ENCODE peak calls at places on chromosomes 4 and X, in seven cellular contexts. One of them, this sample, is unnamed.

GRCh38 chr4:118972167-118972566 is 83.5 kb downstream of the SYNPO2 start:
- DNase-seq in fibroblast of pulmonary artery: no peak
- DNase-seq in HFF-Myc: no peak
- DNase-seq in AG04450: no peak
- DNase-seq in GM10248: no peak
- DNase-seq in RWPE1: no peak
- DNase-seq in cardiac fibroblast: no peak
- DNase-seq in this sample: no peak

GRCh38 chrX:30881797-30882196 is 7.3 kb downstream of the TAB3 start:
- DNase-seq in AG04450: no peak
- DNase-seq in fibroblast of pulmonary artery: no peak
- DNase-seq in cardiac fibroblast: no peak
- DNase-seq in HFF-Myc: no peak
- DNase-seq in RWPE1: no peak
- DNase-seq in GM10248: no peak
- DNase-seq in this sample: no peak

GRCh38 chr4:88736264-88736663 is 38.6 kb upstream of the NAP1L5 start:
- DNase-seq in RWPE1: no peak
- DNase-seq in cardiac fibroblast: no peak
- DNase-seq in fibroblast of pulmonary artery: no peak
- DNase-seq in AG04450: no peak
- DNase-seq in HFF-Myc: no peak
- DNase-seq in GM10248: no peak
- DNase-seq in this sample: no peak

GRCh38 chr4:110778526-110778925 is 155.6 kb upstream of the PITX2 start:
- DNase-seq in cardiac fibroblast: no peak
- DNase-seq in RWPE1: no peak
- DNase-seq in AG04450: no peak
- DNase-seq in HFF-Myc: peak; percentile 27
- DNase-seq in GM10248: no peak
- DNase-seq in fibroblast of pulmonary artery: no peak
- DNase-seq in this sample: no peak

GRCh38 chr4:35124116-35124515 is 1120.2 kb downstream of the ARAP2 start:
- DNase-seq in fibroblast of pulmonary artery: no peak
- DNase-seq in cardiac fibroblast: no peak
- DNase-seq in RWPE1: no peak
- DNase-seq in AG04450: no peak
- DNase-seq in HFF-Myc: peak; percentile 3
- DNase-seq in GM10248: no peak
- DNase-seq in this sample: no peak

GRCh38 chrX:48835524-48836329 is at the start of gene PCSK1N:
- DNase-seq in GM10248: no peak
- DNase-seq in RWPE1: peak; percentile 28
- DNase-seq in cardiac fibroblast: peak; percentile 1
- DNase-seq in HFF-Myc: no peak
- DNase-seq in AG04450: no peak
- DNase-seq in fibroblast of pulmonary artery: no peak
- DNase-seq in this sample: no peak

GRCh38 chr4:153260553-153261306 is 56.5 kb downstream of the TRIM2 start:
- DNase-seq in cardiac fibroblast: peak; percentile 31
- DNase-seq in AG04450: no peak
- DNase-seq in GM10248: no peak
- DNase-seq in HFF-Myc: peak; percentile 76
- DNase-seq in fibroblast of pulmonary artery: peak; percentile 53
- DNase-seq in RWPE1: no peak
- DNase-seq in this sample: no peak

GRCh38 chr4:23060776-23061175 is 368.0 kb downstream of the GBA3 start:
- DNase-seq in cardiac fibroblast: no peak
- DNase-seq in GM10248: no peak
- DNase-seq in RWPE1: peak; percentile 1
- DNase-seq in fibroblast of pulmonary artery: no peak
- DNase-seq in HFF-Myc: no peak
- DNase-seq in AG04450: no peak
- DNase-seq in this sample: no peak

GRCh38 chr4:122313001-122313400 is 65.8 kb upstream of the ADAD1 start:
- DNase-seq in cardiac fibroblast: no peak
- DNase-seq in GM10248: no peak
- DNase-seq in fibroblast of pulmonary artery: no peak
- DNase-seq in RWPE1: no peak
- DNase-seq in AG04450: no peak
- DNase-seq in HFF-Myc: no peak
- DNase-seq in this sample: no peak

GRCh38 chr4:89836897-89837384 is at the start of gene SNCA:
- DNase-seq in fibroblast of pulmonary artery: peak; percentile 74
- DNase-seq in AG04450: no peak
- DNase-seq in cardiac fibroblast: peak; percentile 55
- DNase-seq in RWPE1: peak; percentile 73
- DNase-seq in GM10248: peak; percentile 29
- DNase-seq in HFF-Myc: no peak
- DNase-seq in this sample: peak; percentile 55

GRCh38 chr4:140774510-140774909 is 18.3 kb upstream of the TBC1D9 start:
- DNase-seq in AG04450: no peak
- DNase-seq in fibroblast of pulmonary artery: no peak
- DNase-seq in GM10248: no peak
- DNase-seq in HFF-Myc: no peak
- DNase-seq in RWPE1: no peak
- DNase-seq in cardiac fibroblast: no peak
- DNase-seq in this sample: no peak

GRCh38 chrX:14489437-14489836 is 39.9 kb upstream of the GLRA2 start:
- DNase-seq in cardiac fibroblast: no peak
- DNase-seq in fibroblast of pulmonary artery: no peak
- DNase-seq in AG04450: no peak
- DNase-seq in HFF-Myc: no peak
- DNase-seq in RWPE1: no peak
- DNase-seq in GM10248: no peak
- DNase-seq in this sample: no peak

GRCh38 chr4:173990126-173990878 is 293.2 kb downstream of the FBXO8 start:
- DNase-seq in cardiac fibroblast: peak; percentile 80
- DNase-seq in GM10248: no peak
- DNase-seq in HFF-Myc: peak; percentile 5
- DNase-seq in fibroblast of pulmonary artery: peak; percentile 79
- DNase-seq in AG04450: no peak
- DNase-seq in RWPE1: peak; percentile 8
- DNase-seq in this sample: no peak

GRCh38 chr4:41326776-41327175 is 70.0 kb downstream of the UCHL1 start:
- DNase-seq in HFF-Myc: no peak
- DNase-seq in fibroblast of pulmonary artery: no peak
- DNase-seq in GM10248: no peak
- DNase-seq in RWPE1: no peak
- DNase-seq in cardiac fibroblast: no peak
- DNase-seq in AG04450: no peak
- DNase-seq in this sample: no peak

GRCh38 chr4:135598151-135598550 is 1396.6 kb upstream of the PABPC4L start:
- DNase-seq in HFF-Myc: no peak
- DNase-seq in AG04450: no peak
- DNase-seq in GM10248: no peak
- DNase-seq in fibroblast of pulmonary artery: peak; percentile 10
- DNase-seq in cardiac fibroblast: no peak
- DNase-seq in RWPE1: no peak
- DNase-seq in this sample: no peak

GRCh38 chr4:18689308-18689915 is 667.9 kb upstream of the LCORL start:
- DNase-seq in HFF-Myc: peak; percentile 43
- DNase-seq in RWPE1: peak; percentile 5
- DNase-seq in GM10248: peak; percentile 27
- DNase-seq in AG04450: peak; percentile 47
- DNase-seq in cardiac fibroblast: peak; percentile 76
- DNase-seq in fibroblast of pulmonary artery: peak; percentile 82
- DNase-seq in this sample: peak; percentile 12

GRCh38 chr4:19936471-19936870 is 315.2 kb upstream of the SLIT2 start:
- DNase-seq in RWPE1: no peak
- DNase-seq in HFF-Myc: peak; percentile 38
- DNase-seq in fibroblast of pulmonary artery: peak; percentile 63
- DNase-seq in GM10248: no peak
- DNase-seq in cardiac fibroblast: peak; percentile 51
- DNase-seq in AG04450: peak; percentile 63
- DNase-seq in this sample: no peak

DNA sequence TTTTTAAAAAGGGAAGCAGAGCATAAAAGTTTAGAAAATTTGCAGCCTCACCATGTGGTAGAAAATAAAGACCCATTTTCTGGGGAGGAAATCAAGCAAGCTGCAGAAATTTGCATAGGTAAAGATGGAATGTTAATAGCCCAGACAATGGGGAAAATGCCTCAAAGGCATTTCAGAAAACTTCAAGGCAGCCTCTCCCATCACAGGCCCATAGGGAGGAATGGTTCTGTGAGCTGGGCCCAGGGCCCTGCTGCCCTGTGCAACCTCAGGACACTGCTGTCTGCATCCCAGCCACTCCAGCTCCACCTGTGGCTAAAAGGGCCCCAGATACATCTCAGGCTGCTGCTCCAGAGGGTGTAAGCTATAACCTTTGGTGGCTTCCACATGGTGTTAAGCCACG is 137.9 kb downstream of the INPP4B start:
- DNase-seq in HFF-Myc: no peak
- DNase-seq in fibroblast of pulmonary artery: no peak
- DNase-seq in GM10248: no peak
- DNase-seq in RWPE1: no peak
- DNase-seq in cardiac fibroblast: no peak
- DNase-seq in AG04450: no peak
- DNase-seq in this sample: no peak
- TF ChIP-seq CTCF in HFF-Myc: no peak
- TF ChIP-seq CTCF in fibroblast of pulmonary artery: no peak
- TF ChIP-seq CTCF in GM10248: no peak
- TF ChIP-seq CTCF in RWPE1: no peak
- TF ChIP-seq CTCF in cardiac fibroblast: no peak
- TF ChIP-seq CTCF in AG04450: no peak
- TF ChIP-seq CTCF in this sample: no peak

DNA sequence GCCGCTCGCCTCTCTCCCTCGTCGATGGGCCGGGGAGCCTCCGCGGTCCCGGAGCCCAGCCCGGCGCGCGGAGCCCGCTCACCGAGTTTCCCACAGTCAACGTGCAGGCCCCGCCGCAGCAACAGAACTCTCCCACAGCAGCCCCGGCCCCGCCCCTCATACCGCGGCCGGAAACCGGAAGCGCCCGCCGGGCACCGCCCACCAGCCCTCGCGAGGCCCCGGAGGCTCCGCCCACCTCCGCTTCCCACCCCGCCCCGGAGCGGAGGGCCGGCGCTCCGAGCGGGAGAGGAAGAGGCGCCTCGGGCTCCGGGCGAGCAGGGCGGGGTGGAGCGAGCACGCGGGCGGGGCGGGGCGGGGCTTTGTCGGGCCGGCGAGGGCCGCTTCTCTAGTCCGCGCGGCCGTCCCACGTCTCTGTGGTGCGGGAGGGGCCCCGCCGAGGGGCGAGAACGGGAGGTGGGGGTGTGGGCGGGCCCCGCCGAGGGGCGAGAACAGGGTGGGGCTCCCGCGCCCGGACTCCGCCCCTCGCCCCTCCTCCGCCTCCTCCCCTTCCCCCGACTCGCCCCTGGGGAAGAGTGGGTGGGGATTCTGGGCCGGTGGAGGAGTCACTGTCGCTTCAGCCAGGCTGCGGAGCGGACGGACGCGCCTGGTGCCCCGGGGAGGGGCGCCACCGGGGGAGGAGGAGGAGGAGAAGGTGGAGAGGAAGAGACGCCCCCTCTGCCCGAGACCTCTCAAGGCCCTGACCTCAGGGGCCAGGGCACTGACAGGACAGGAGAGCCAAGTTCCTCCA is at the start of the genes ABCD1 and BCAP31:
- DNase-seq in fibroblast of pulmonary artery: peak; percentile 86
- DNase-seq in GM10248: peak; percentile 94
- DNase-seq in RWPE1: peak; percentile 89
- DNase-seq in AG04450: peak; percentile 53
- DNase-seq in HFF-Myc: peak; percentile 17
- DNase-seq in cardiac fibroblast: peak; percentile 93
- DNase-seq in this sample: peak; percentile 95
- TF ChIP-seq CTCF in fibroblast of pulmonary artery: no peak
- TF ChIP-seq CTCF in GM10248: no peak
- TF ChIP-seq CTCF in RWPE1: no peak
- TF ChIP-seq CTCF in AG04450: no peak
- TF ChIP-seq CTCF in HFF-Myc: no peak
- TF ChIP-seq CTCF in cardiac fibroblast: no peak
- TF ChIP-seq CTCF in this sample: no peak

GRCh38 chr4:83785906-83786305 is 250.0 kb downstream of the GPAT3 start:
- DNase-seq in AG04450: no peak
- DNase-seq in cardiac fibroblast: no peak
- DNase-seq in HFF-Myc: no peak
- DNase-seq in fibroblast of pulmonary artery: no peak
- DNase-seq in GM10248: no peak
- DNase-seq in RWPE1: no peak
- DNase-seq in this sample: no peak

GRCh38 chr4:83781434-83781833 is 245.5 kb downstream of the GPAT3 start:
- DNase-seq in fibroblast of pulmonary artery: no peak
- DNase-seq in GM10248: no peak
- DNase-seq in HFF-Myc: no peak
- DNase-seq in AG04450: no peak
- DNase-seq in cardiac fibroblast: no peak
- DNase-seq in RWPE1: no peak
- DNase-seq in this sample: no peak

GRCh38 chr4:83783179-83783578 is 247.3 kb downstream of the GPAT3 start:
- DNase-seq in AG04450: no peak
- DNase-seq in GM10248: no peak
- DNase-seq in RWPE1: no peak
- DNase-seq in cardiac fibroblast: no peak
- DNase-seq in fibroblast of pulmonary artery: no peak
- DNase-seq in HFF-Myc: no peak
- DNase-seq in this sample: no peak

GRCh38 chr4:83782591-83782990 is 246.7 kb downstream of the GPAT3 start:
- DNase-seq in AG04450: no peak
- DNase-seq in cardiac fibroblast: no peak
- DNase-seq in GM10248: no peak
- DNase-seq in RWPE1: no peak
- DNase-seq in HFF-Myc: no peak
- DNase-seq in fibroblast of pulmonary artery: no peak
- DNase-seq in this sample: no peak

DNA sequence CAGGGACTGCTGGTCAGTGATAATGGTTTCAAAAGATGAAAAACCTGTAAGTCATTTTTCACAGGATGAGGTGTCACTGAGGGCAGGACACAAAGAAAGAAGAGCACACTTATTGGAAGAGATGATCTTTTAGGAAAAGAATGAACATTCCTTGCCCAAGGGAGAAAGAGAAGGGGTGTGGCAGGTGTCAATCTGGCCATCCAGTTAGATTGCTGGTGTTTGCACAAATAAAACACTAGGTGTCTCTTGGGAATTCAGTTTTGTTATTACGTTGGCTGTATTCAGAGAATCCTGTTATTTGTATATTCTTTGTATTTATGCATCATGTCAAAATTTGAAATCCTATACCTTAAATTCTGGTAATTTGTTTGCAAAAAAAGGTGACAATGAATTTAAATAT is 244.4 kb downstream of the GPAT3 start:
- DNase-seq in cardiac fibroblast: no peak
- DNase-seq in fibroblast of pulmonary artery: no peak
- DNase-seq in RWPE1: peak; percentile 41
- DNase-seq in AG04450: no peak
- DNase-seq in GM10248: no peak
- DNase-seq in HFF-Myc: no peak
- DNase-seq in this sample: no peak
- TF ChIP-seq CTCF in cardiac fibroblast: no peak
- TF ChIP-seq CTCF in fibroblast of pulmonary artery: no peak
- TF ChIP-seq CTCF in RWPE1: no peak
- TF ChIP-seq CTCF in AG04450: no peak
- TF ChIP-seq CTCF in GM10248: no peak
- TF ChIP-seq CTCF in HFF-Myc: no peak
- TF ChIP-seq CTCF in this sample: no peak

DNA sequence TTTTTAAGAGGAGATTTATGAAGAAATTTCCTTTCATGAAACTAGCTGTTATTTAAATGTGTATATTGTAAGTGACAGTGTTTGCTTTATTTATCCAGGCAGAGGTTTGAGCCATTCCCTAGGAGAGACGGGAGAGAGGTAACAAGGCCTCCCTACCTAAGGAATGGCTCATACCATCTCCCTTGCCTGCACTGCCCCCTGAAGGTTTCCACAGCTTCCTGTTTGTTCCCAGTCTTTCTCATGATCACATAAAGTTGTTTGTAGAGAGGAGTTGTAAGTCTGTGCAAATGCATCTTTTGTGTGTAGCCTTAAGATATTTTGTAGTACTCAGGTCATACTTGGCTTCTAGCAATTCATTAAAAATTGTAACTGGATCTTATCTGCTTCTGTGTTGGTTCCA is 1504.5 kb upstream of the PCDH10 start:
- DNase-seq in fibroblast of pulmonary artery: peak; percentile 71
- DNase-seq in cardiac fibroblast: peak; percentile 68
- DNase-seq in HFF-Myc: peak; percentile 4
- DNase-seq in GM10248: no peak
- DNase-seq in AG04450: no peak
- DNase-seq in RWPE1: peak; percentile 25
- DNase-seq in this sample: no peak
- TF ChIP-seq CTCF in fibroblast of pulmonary artery: peak; percentile 78
- TF ChIP-seq CTCF in cardiac fibroblast: peak; percentile 58
- TF ChIP-seq CTCF in HFF-Myc: peak; percentile 40
- TF ChIP-seq CTCF in GM10248: no peak
- TF ChIP-seq CTCF in AG04450: peak; percentile 69
- TF ChIP-seq CTCF in RWPE1: peak; percentile 18
- TF ChIP-seq CTCF in this sample: no peak